ENCODE peak calls at places on chromosomes 4 and X, in nine cellular contexts. One of them, this sample, is unnamed.

GRCh38 chr4:159504634-159505033 is 401.8 kb downstream of the RAPGEF2 start:
- DNase-seq in colonic mucosa: no peak
- DNase-seq in fibroblast of lung: peak
- DNase-seq in GM23248: no peak
- DNase-seq in HepG2: no peak
- DNase-seq in adipocyte: peak
- DNase-seq in mesenchymal stem cell: no peak
- DNase-seq in IMR-90: no peak
- DNase-seq in endodermal cell: no peak
- DNase-seq in this sample: no peak

GRCh38 chrX:41931591-41931990 is 8.2 kb upstream of the CASK start:
- DNase-seq in colonic mucosa: no peak
- DNase-seq in fibroblast of lung: no peak
- DNase-seq in GM23248: no peak
- DNase-seq in HepG2: no peak
- DNase-seq in adipocyte: no peak
- DNase-seq in mesenchymal stem cell: no peak
- DNase-seq in IMR-90: no peak
- DNase-seq in endodermal cell: no peak
- DNase-seq in this sample: no peak

GRCh38 chr4:91330555-91331137 is 973.1 kb upstream of the GRID2 start:
- DNase-seq in colonic mucosa: no peak
- DNase-seq in fibroblast of lung: peak
- DNase-seq in GM23248: no peak
- DNase-seq in HepG2: no peak
- DNase-seq in adipocyte: no peak
- DNase-seq in mesenchymal stem cell: no peak
- DNase-seq in IMR-90: no peak
- DNase-seq in endodermal cell: no peak
- DNase-seq in this sample: no peak

GRCh38 chr4:182875471-182875870 is 41.7 kb downstream of the DCTD start:
- DNase-seq in colonic mucosa: no peak
- DNase-seq in fibroblast of lung: no peak
- DNase-seq in GM23248: no peak
- DNase-seq in HepG2: no peak
- DNase-seq in adipocyte: no peak
- DNase-seq in mesenchymal stem cell: no peak
- DNase-seq in IMR-90: no peak
- DNase-seq in endodermal cell: no peak
- DNase-seq in this sample: no peak

GRCh38 chrX:39827959-39828358 is 269.8 kb downstream of the BCOR start:
- DNase-seq in colonic mucosa: no peak
- DNase-seq in fibroblast of lung: no peak
- DNase-seq in GM23248: no peak
- DNase-seq in HepG2: no peak
- DNase-seq in adipocyte: no peak
- DNase-seq in mesenchymal stem cell: no peak
- DNase-seq in IMR-90: no peak
- DNase-seq in endodermal cell: no peak
- DNase-seq in this sample: no peak

GRCh38 chr4:36278789-36279188 is 2.6 kb upstream of the DTHD1 start:
- DNase-seq in colonic mucosa: no peak
- DNase-seq in fibroblast of lung: no peak
- DNase-seq in GM23248: no peak
- DNase-seq in HepG2: no peak
- DNase-seq in adipocyte: no peak
- DNase-seq in mesenchymal stem cell: no peak
- DNase-seq in IMR-90: no peak
- DNase-seq in endodermal cell: no peak
- DNase-seq in this sample: no peak

GRCh38 chr4:113587640-113588275 is 173.8 kb downstream of the CAMK2D start:
- DNase-seq in colonic mucosa: no peak
- DNase-seq in fibroblast of lung: no peak
- DNase-seq in GM23248: no peak
- DNase-seq in HepG2: no peak
- DNase-seq in adipocyte: no peak
- DNase-seq in mesenchymal stem cell: no peak
- DNase-seq in IMR-90: no peak
- DNase-seq in endodermal cell: no peak
- DNase-seq in this sample: no peak

GRCh38 chr4:83490876-83491450 is 6.1 kb upstream of the ABRAXAS1 start:
- DNase-seq in colonic mucosa: no peak
- DNase-seq in fibroblast of lung: peak
- DNase-seq in GM23248: peak
- DNase-seq in HepG2: peak
- DNase-seq in adipocyte: peak
- DNase-seq in mesenchymal stem cell: peak
- DNase-seq in IMR-90: peak
- DNase-seq in endodermal cell: no peak
- DNase-seq in this sample: no peak

GRCh38 chr4:95701500-95701899 is 138.4 kb upstream of the PDHA2 start:
- DNase-seq in colonic mucosa: no peak
- DNase-seq in fibroblast of lung: peak
- DNase-seq in GM23248: no peak
- DNase-seq in HepG2: no peak
- DNase-seq in adipocyte: peak
- DNase-seq in mesenchymal stem cell: peak
- DNase-seq in IMR-90: no peak
- DNase-seq in endodermal cell: no peak
- DNase-seq in this sample: peak

GRCh38 chr4:81715335-81715734 is 243.6 kb upstream of the RASGEF1B start:
- DNase-seq in colonic mucosa: no peak
- DNase-seq in fibroblast of lung: no peak
- DNase-seq in GM23248: no peak
- DNase-seq in HepG2: no peak
- DNase-seq in adipocyte: no peak
- DNase-seq in mesenchymal stem cell: no peak
- DNase-seq in IMR-90: no peak
- DNase-seq in endodermal cell: peak
- DNase-seq in this sample: peak

GRCh38 chrX:120517936-120518335 is 42.8 kb downstream of the CUL4B start:
- DNase-seq in colonic mucosa: no peak
- DNase-seq in fibroblast of lung: peak
- DNase-seq in GM23248: peak
- DNase-seq in HepG2: no peak
- DNase-seq in adipocyte: peak
- DNase-seq in mesenchymal stem cell: peak
- DNase-seq in IMR-90: peak
- DNase-seq in endodermal cell: no peak
- DNase-seq in this sample: no peak

GRCh38 chr4:128861856-128862518 is 52.5 kb downstream of the JADE1 start:
- DNase-seq in colonic mucosa: no peak
- DNase-seq in fibroblast of lung: no peak
- DNase-seq in GM23248: no peak
- DNase-seq in HepG2: no peak
- DNase-seq in adipocyte: no peak
- DNase-seq in mesenchymal stem cell: no peak
- DNase-seq in IMR-90: no peak
- DNase-seq in endodermal cell: no peak
- DNase-seq in this sample: no peak

GRCh38 chr4:102541708-102542107 is 40.5 kb downstream of the NFKB1 start:
- DNase-seq in colonic mucosa: peak
- DNase-seq in fibroblast of lung: no peak
- DNase-seq in GM23248: no peak
- DNase-seq in HepG2: no peak
- DNase-seq in adipocyte: no peak
- DNase-seq in mesenchymal stem cell: no peak
- DNase-seq in IMR-90: no peak
- DNase-seq in endodermal cell: peak
- DNase-seq in this sample: no peak

GRCh38 chr4:173930329-173930967 is 353.0 kb downstream of the FBXO8 start:
- DNase-seq in colonic mucosa: no peak
- DNase-seq in fibroblast of lung: no peak
- DNase-seq in GM23248: no peak
- DNase-seq in HepG2: no peak
- DNase-seq in adipocyte: no peak
- DNase-seq in mesenchymal stem cell: no peak
- DNase-seq in IMR-90: no peak
- DNase-seq in endodermal cell: no peak
- DNase-seq in this sample: no peak

GRCh38 chrX:22742174-22742573 is 257.6 kb upstream of the DDX53 start:
- DNase-seq in colonic mucosa: no peak
- DNase-seq in fibroblast of lung: peak
- DNase-seq in GM23248: peak
- DNase-seq in HepG2: no peak
- DNase-seq in adipocyte: peak
- DNase-seq in mesenchymal stem cell: peak
- DNase-seq in IMR-90: peak
- DNase-seq in endodermal cell: no peak
- DNase-seq in this sample: no peak

GRCh38 chr4:183360161-183360919 is 38.1 kb upstream of the CLDN24 start:
- DNase-seq in colonic mucosa: no peak
- DNase-seq in fibroblast of lung: peak
- DNase-seq in GM23248: peak
- DNase-seq in HepG2: no peak
- DNase-seq in adipocyte: peak
- DNase-seq in mesenchymal stem cell: peak
- DNase-seq in IMR-90: peak
- DNase-seq in endodermal cell: no peak
- DNase-seq in this sample: no peak

GRCh38 chr4:52058275-52058674 is 7.2 kb downstream of the SPATA18 start:
- DNase-seq in colonic mucosa: no peak
- DNase-seq in fibroblast of lung: no peak
- DNase-seq in GM23248: no peak
- DNase-seq in HepG2: no peak
- DNase-seq in adipocyte: no peak
- DNase-seq in mesenchymal stem cell: no peak
- DNase-seq in IMR-90: no peak
- DNase-seq in endodermal cell: no peak
- DNase-seq in this sample: no peak

GRCh38 chr4:992297-993110 is 700 bp downstream of the SLC26A1 start:
- DNase-seq in colonic mucosa: peak
- DNase-seq in fibroblast of lung: no peak
- DNase-seq in GM23248: no peak
- DNase-seq in HepG2: peak
- DNase-seq in adipocyte: no peak
- DNase-seq in mesenchymal stem cell: peak
- DNase-seq in IMR-90: peak
- DNase-seq in endodermal cell: no peak
- DNase-seq in this sample: no peak

GRCh38 chr4:990746-991367 is 2.3 kb downstream of the SLC26A1 start:
- DNase-seq in colonic mucosa: no peak
- DNase-seq in fibroblast of lung: no peak
- DNase-seq in GM23248: no peak
- DNase-seq in HepG2: no peak
- DNase-seq in adipocyte: no peak
- DNase-seq in mesenchymal stem cell: no peak
- DNase-seq in IMR-90: no peak
- DNase-seq in endodermal cell: no peak
- DNase-seq in this sample: no peak

GRCh38 chr4:995311-996026 is 2.3 kb upstream of the SLC26A1 start:
- DNase-seq in colonic mucosa: no peak
- DNase-seq in fibroblast of lung: no peak
- DNase-seq in GM23248: no peak
- DNase-seq in HepG2: no peak
- DNase-seq in adipocyte: no peak
- DNase-seq in mesenchymal stem cell: no peak
- DNase-seq in IMR-90: no peak
- DNase-seq in endodermal cell: no peak
- DNase-seq in this sample: no peak

GRCh38 chr4:991451-992296 is 1.5 kb downstream of the SLC26A1 start:
- DNase-seq in colonic mucosa: no peak
- DNase-seq in fibroblast of lung: no peak
- DNase-seq in GM23248: no peak
- DNase-seq in HepG2: no peak
- DNase-seq in adipocyte: no peak
- DNase-seq in mesenchymal stem cell: no peak
- DNase-seq in IMR-90: no peak
- DNase-seq in endodermal cell: no peak
- DNase-seq in this sample: no peak

GRCh38 chr4:993111-994029 is at the start of gene SLC26A1:
- DNase-seq in colonic mucosa: peak
- DNase-seq in fibroblast of lung: no peak
- DNase-seq in GM23248: no peak
- DNase-seq in HepG2: peak
- DNase-seq in adipocyte: no peak
- DNase-seq in mesenchymal stem cell: no peak
- DNase-seq in IMR-90: no peak
- DNase-seq in endodermal cell: no peak
- DNase-seq in this sample: no peak
- H3K9ac ChIP-seq in colonic mucosa: peak
- H3K9ac ChIP-seq in fibroblast of lung: peak
- H3K9ac ChIP-seq in GM23248: no peak
- H3K9ac ChIP-seq in HepG2: peak
- H3K9ac ChIP-seq in adipocyte: no peak
- H3K9ac ChIP-seq in mesenchymal stem cell: no peak
- H3K9ac ChIP-seq in IMR-90: no peak
- H3K9ac ChIP-seq in endodermal cell: no peak
- H3K9ac ChIP-seq in this sample: peak

GRCh38 chr4:188841523-188841922 is 702.3 kb downstream of the TRIML1 start:
- DNase-seq in colonic mucosa: no peak
- DNase-seq in fibroblast of lung: no peak
- DNase-seq in GM23248: peak
- DNase-seq in HepG2: no peak
- DNase-seq in adipocyte: no peak
- DNase-seq in mesenchymal stem cell: no peak
- DNase-seq in IMR-90: no peak
- DNase-seq in endodermal cell: no peak
- DNase-seq in this sample: no peak
- H3K9ac ChIP-seq in colonic mucosa: no peak
- H3K9ac ChIP-seq in fibroblast of lung: no peak
- H3K9ac ChIP-seq in GM23248: no peak
- H3K9ac ChIP-seq in HepG2: no peak
- H3K9ac ChIP-seq in adipocyte: no peak
- H3K9ac ChIP-seq in mesenchymal stem cell: no peak
- H3K9ac ChIP-seq in IMR-90: no peak
- H3K9ac ChIP-seq in endodermal cell: no peak
- H3K9ac ChIP-seq in this sample: no peak

DNA sequence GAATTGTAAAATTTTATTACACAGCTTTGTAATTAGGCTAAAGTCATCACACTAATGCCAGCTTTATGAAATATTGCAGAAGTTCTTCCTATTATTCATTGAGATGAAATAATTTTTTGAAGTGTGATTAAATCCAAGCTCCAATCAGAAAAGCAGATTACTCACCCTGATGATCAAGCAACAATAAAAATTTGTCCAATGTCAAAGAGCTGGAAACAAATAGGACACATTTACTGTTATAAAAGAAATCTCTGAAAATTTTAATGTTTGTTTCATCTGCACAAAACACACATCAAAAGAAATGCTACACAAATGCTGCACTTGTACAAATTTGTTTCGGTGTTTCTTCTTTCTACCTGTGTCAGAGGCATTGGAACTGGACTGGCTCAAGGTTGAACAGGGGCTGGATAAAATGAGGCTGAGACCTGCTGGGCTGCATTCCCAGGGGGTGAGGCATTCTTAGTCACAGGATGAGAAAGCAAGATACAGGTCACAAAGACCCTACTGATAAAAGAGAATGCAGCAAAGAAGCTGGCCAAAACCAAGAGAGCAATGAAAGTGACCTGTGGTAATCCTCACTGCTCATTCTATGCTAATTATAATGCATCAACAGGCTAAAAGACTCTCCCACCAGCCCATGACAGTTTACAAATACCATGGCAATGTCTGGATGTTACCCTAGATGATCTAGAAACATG is 78.3 kb downstream of the GASK1B start:
- DNase-seq in colonic mucosa: no peak
- DNase-seq in fibroblast of lung: peak
- DNase-seq in GM23248: peak
- DNase-seq in HepG2: peak
- DNase-seq in adipocyte: peak
- DNase-seq in mesenchymal stem cell: no peak
- DNase-seq in IMR-90: peak
- DNase-seq in endodermal cell: peak
- DNase-seq in this sample: no peak
- H3K9ac ChIP-seq in colonic mucosa: no peak
- H3K9ac ChIP-seq in fibroblast of lung: no peak
- H3K9ac ChIP-seq in GM23248: no peak
- H3K9ac ChIP-seq in HepG2: no peak
- H3K9ac ChIP-seq in adipocyte: no peak
- H3K9ac ChIP-seq in mesenchymal stem cell: no peak
- H3K9ac ChIP-seq in IMR-90: no peak
- H3K9ac ChIP-seq in endodermal cell: no peak
- H3K9ac ChIP-seq in this sample: no peak

GRCh38 chrX:103406256-103406655 is 29.9 kb downstream of the BEX3 start:
- DNase-seq in colonic mucosa: no peak
- DNase-seq in fibroblast of lung: no peak
- DNase-seq in GM23248: no peak
- DNase-seq in HepG2: no peak
- DNase-seq in adipocyte: no peak
- DNase-seq in mesenchymal stem cell: no peak
- DNase-seq in IMR-90: no peak
- DNase-seq in endodermal cell: no peak
- DNase-seq in this sample: no peak
- H3K9ac ChIP-seq in colonic mucosa: no peak
- H3K9ac ChIP-seq in fibroblast of lung: no peak
- H3K9ac ChIP-seq in GM23248: no peak
- H3K9ac ChIP-seq in HepG2: no peak
- H3K9ac ChIP-seq in adipocyte: no peak
- H3K9ac ChIP-seq in mesenchymal stem cell: no peak
- H3K9ac ChIP-seq in IMR-90: no peak
- H3K9ac ChIP-seq in endodermal cell: no peak
- H3K9ac ChIP-seq in this sample: no peak

This sample was measured in NT2/D1.